ENCODE peak calls at places on chromosomes 1 and 21, in seven cellular contexts. T is tibial artery, S is ovary, W is Caco-2, A is prostate gland, Y is ascending aorta, D is uterus. G is an unnamed sample. For H3K27me3 and H3K4me1, the result is how much of the 10 kb centered on the place peaks cover.

GRCh38 chr1:28516518-28516956 is 10.7 kb downstream of the RCC1 start:
- DNase-seq in T (no peak), W (no peak), D (no peak), Y (no peak), S (no peak), A (no peak), G (no peak)

GRCh38 chr1:169563019-169563615 is 23.2 kb downstream of the F5 start:
- DNase-seq in D (no peak), T (no peak), A (no peak), Y (no peak), W (no peak), S (no peak), G (no peak)

GRCh38 chr1:192443616-192444015 is 126.8 kb downstream of the RGS21 start:
- DNase-seq in S (no peak), A (no peak), D (no peak), Y (no peak), W (no peak), T (no peak), G (no peak)

GRCh38 chr1:6252374-6252710 is 8.4 kb downstream of the HES3 start:
- DNase-seq in T (no peak), S (no peak), A (no peak), Y (no peak), W (no peak), D (no peak), G (no peak)

GRCh38 chr1:207304710-207305151 is 16.7 kb upstream of the CD55 start:
- DNase-seq in S (no peak), A (no peak), D (no peak), Y (no peak), T (no peak), W (no peak), G (no peak)

GRCh38 chr1:93448983-93449805 is 1.3 kb downstream of the FNBP1L start:
- DNase-seq in S (no peak), A (peak), D (no peak), Y (no peak), T (no peak), W (peak), G (peak)

GRCh38 chr1:64884261-64885040 is 81.9 kb downstream of the JAK1 start:
- DNase-seq in Y (no peak), W (no peak), A (no peak), T (no peak), S (no peak), D (no peak), G (no peak)

GRCh38 chr21:35616090-35616489 is 444.2 kb downstream of the SETD4 start:
- DNase-seq in W (no peak), S (no peak), A (no peak), Y (no peak), D (no peak), T (no peak), G (no peak)

GRCh38 chr21:35810431-35810970 is 249.8 kb downstream of the SETD4 start:
- DNase-seq in D (no peak), W (no peak), Y (no peak), T (no peak), A (no peak), S (no peak), G (no peak)

GRCh38 chr1:190679032-190679431 is 201.4 kb upstream of the BRINP3 start:
- DNase-seq in A (no peak), Y (no peak), T (no peak), W (no peak), D (no peak), S (no peak), G (no peak)

GRCh38 chr1:10794724-10795304 is 1.6 kb downstream of the CASZ1 start:
- DNase-seq in T (no peak), A (no peak), D (no peak), W (peak), S (no peak), Y (no peak), G (peak)

GRCh38 chr1:160951443-160952128 is 3.0 kb downstream of the ITLN2 start:
- DNase-seq in D (no peak), A (peak), T (no peak), S (peak), W (peak), Y (no peak), G (peak)

GRCh38 chr21:38228115-38228514 is 28.7 kb upstream of the KCNJ15 start:
- DNase-seq in S (no peak), W (no peak), D (no peak), A (peak), T (no peak), Y (no peak), G (peak)

GRCh38 chr1:37697090-37697489 is 4.8 kb downstream of the CDCA8 start:
- DNase-seq in A (no peak), D (no peak), S (no peak), W (no peak), T (no peak), Y (no peak), G (no peak)

GRCh38 chr21:14403681-14404318 is 20.9 kb upstream of the HSPA13 start:
- DNase-seq in A (no peak), S (no peak), W (peak), T (no peak), D (no peak), Y (no peak), G (no peak)

GRCh38 chr1:1355376-1355775 is 3.0 kb downstream of the MXRA8 start:
- DNase-seq in Y (no peak), D (no peak), T (peak), S (peak), A (no peak), W (peak), G (no peak)
- H3K27me3 ChIP-seq in Y (under half), D (under half), T (under half), S (under half), A (under half), W (under half), G (under half)

GRCh38 chr1:226653311-226653921 is 85.7 kb downstream of the ITPKB start:
- DNase-seq in Y (no peak), A (no peak), T (no peak), S (no peak), W (no peak), D (no peak), G (peak)
- H3K4me1 ChIP-seq in Y (under half), A (under half), T (under half), S (under half), W (under half), D (under half), G (under half)

DNA sequence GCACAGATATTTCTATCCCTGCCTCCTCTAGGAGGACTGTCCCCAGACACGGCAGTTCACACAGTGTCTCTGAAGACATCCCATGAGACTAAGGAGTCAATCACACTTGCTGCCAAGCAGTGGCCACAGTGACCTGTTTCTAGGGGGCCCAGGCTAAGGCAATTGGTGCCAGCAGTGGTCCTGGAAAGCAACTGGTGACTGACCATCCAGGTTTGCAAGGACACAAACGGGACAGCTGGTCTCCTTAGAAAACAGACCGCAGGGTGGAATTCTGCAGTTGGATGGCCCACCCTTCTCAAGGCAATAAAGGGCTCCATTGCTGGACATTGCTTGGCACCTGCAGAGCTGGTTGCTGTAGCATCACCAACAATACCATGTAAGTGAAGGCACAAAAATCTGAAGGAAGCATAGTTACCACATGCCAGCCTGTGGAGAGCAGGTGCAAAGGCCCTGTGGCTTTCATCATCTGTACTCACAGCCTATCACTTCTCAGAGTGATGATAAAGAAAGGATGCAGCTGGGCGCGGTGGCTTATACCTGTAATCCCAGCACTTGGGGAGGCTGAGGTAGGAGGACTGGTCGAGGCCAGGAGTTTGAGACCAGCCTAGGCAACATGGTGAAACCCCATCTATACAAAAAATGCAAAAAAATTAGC is 81.5 kb downstream of the STUM start:
- DNase-seq in A (no peak), Y (peak), W (no peak), D (no peak), T (peak), S (peak), G (no peak)
- H3K27me3 ChIP-seq in A (under half), Y (under half), W (under half), D (under half), T (under half), S (under half), G (under half)

DNA sequence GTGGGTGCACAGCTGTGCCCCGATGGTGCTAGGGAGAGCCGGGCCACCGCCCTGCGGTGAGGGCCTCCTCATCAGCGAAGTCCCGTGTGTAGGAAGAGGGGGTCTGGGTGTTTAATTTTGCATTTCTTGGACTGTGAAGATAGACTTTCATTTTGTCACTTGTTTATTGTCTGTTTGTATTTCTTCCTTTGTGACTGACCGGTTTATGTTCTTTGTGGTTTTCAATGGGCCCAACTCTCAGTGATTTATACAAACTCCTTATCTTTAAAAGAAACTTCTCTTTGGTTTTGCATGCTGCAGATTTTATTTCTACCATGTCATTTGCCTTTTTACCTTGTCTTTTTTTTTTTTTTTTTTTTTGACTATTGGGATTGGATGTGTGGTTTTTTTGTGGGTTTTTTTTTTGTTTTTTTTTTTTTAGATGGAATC is 65.1 kb downstream of the COL18A1 start:
- DNase-seq in Y (no peak), W (no peak), T (no peak), A (no peak), S (no peak), D (no peak), G (no peak)
- H3K4me1 ChIP-seq in Y (under half), W (under half), T (half or more), A (under half), S (under half), D (under half), G (under half)

GRCh38 chr1:179583869-179584268 is 7.8 kb upstream of the TDRD5 start:
- DNase-seq in S (no peak), W (no peak), T (no peak), D (no peak), A (no peak), Y (no peak), G (no peak)

GRCh38 chr1:179589524-179589923 is 2.1 kb upstream of the TDRD5 start:
- DNase-seq in S (no peak), D (no peak), A (no peak), T (no peak), W (no peak), Y (no peak), G (no peak)

GRCh38 chr1:179587336-179587735 is 4.3 kb upstream of the TDRD5 start:
- DNase-seq in W (no peak), D (no peak), T (no peak), A (no peak), Y (no peak), S (no peak), G (no peak)

GRCh38 chr1:179588425-179589024 is 3.1 kb upstream of the TDRD5 start:
- DNase-seq in S (no peak), W (no peak), T (no peak), Y (no peak), A (no peak), D (no peak), G (no peak)

DNA sequence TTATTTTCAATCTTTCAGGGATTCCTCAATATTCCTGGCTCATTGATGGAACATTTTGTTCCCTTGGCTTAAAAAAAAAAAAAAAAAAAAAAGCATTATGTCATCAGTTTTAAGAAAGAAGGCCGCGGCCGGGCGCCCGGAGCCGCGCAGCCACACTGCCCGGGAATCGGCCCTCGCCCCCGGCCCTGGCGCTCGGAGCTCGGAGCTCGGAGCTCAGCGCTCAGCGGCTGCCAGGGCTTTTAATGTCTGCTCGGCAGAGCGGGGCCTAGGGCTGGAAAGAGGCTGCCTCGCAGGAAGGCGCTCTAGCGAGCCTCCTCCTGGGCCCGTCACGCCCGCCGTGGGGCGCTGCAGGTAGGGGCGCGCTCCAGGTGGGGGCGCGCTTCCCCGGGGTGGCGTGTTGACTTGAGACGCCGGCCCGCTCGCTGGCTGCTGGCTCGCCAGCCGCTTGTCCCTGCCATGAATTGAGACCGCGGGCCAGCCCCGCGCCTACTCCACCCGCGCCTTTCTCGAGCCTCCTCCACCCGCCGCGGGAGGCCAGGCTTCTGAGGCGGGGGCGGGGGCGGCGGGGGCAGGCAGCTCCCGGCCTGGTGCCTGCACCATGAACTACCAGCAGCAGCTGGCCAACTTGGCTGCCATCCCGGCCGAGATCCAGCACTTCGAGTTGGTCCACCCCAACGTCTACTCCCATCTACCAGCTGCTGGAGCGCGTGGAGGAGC is 5.4 kb upstream of the TDRD5 start:
- DNase-seq in S (peak), A (peak), Y (no peak), T (peak), W (peak), D (no peak), G (peak)
- H3K27me3 ChIP-seq in S (under half), A (under half), Y (under half), T (under half), W (under half), D (under half), G (under half)

GRCh38 chr1:3195966-3196515 is 127.0 kb downstream of the PRDM16 start:
- DNase-seq in A (no peak), T (no peak), D (no peak), Y (no peak), W (no peak), S (no peak), G (no peak)

GRCh38 chr1:3193811-3194210 is 124.8 kb downstream of the PRDM16 start:
- DNase-seq in A (no peak), D (no peak), S (no peak), T (peak), W (no peak), Y (no peak), G (no peak)

GRCh38 chr1:3196577-3197245 is 127.7 kb downstream of the PRDM16 start:
- DNase-seq in Y (no peak), D (no peak), W (no peak), A (no peak), T (no peak), S (no peak), G (no peak)

GRCh38 chr1:3194760-3195479 is 125.9 kb downstream of the PRDM16 start:
- DNase-seq in D (no peak), A (no peak), T (peak), W (no peak), Y (peak), S (no peak), G (no peak)

GRCh38 chr1:3195480-3195815 is 126.4 kb downstream of the PRDM16 start:
- DNase-seq in S (no peak), W (no peak), D (no peak), A (no peak), T (peak), Y (peak), G (no peak)
- H3K4me1 ChIP-seq in S (under half), W (under half), D (under half), A (under half), T (half or more), Y (half or more), G (under half)

DNA sequence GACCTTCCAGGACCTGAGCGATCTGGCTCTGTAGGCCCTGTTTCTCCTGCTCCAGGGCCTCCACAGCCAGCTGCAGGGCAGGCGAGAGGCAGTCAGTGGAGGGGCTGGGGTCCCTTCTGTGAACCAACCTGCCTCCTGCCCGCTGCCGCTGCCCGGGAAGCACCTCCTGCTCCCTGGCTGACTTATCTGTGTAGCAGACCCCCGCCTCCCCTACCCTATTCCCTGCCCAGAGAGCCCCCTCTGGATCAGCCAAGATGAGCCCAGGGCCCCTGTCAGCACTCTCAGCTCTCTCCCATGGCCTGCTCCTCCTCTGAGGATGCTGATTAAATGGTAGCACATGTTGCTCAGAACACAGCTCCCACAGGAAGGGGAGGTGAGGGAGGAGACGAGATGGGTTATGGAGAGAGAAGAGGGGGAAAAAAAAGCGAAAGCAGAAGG is 1.9 kb downstream of the NES start:
- DNase-seq in S (no peak), Y (no peak), T (no peak), D (peak), A (no peak), W (no peak), G (no peak)
- H3K27me3 ChIP-seq in S (under half), Y (under half), T (under half), D (under half), A (under half), W (under half), G (under half)

G was measured in thyroid gland.